ENCODE peak calls at places on chromosomes 4 and X, in six cellular contexts. W is psoas muscle, B is cardiac muscle cell, A is A549, Y is Peyer's patch, C is tibial nerve. V is an unnamed sample.

GRCh38 chr4:101649790-101650450 is 140.6 kb upstream of the BANK1 start:
- DNase-seq in W (no peak), B (peak; percentile 2), A (no peak), Y (no peak), C (no peak), V (no peak)

GRCh38 chrX:15447985-15448639 is 45.0 kb downstream of the PIR start:
- DNase-seq in W (no peak), B (peak; percentile 9), A (no peak), Y (no peak), C (no peak), V (no peak)

GRCh38 chr4:83219991-83220360 is 64.6 kb downstream of the COQ2 start:
- DNase-seq in W (no peak), B (no peak), A (no peak), Y (no peak), C (no peak), V (no peak)

GRCh38 chrX:71543316-71543715 is 10.4 kb downstream of the OGT start:
- DNase-seq in W (no peak), B (no peak), A (peak; percentile 29), Y (no peak), C (no peak), V (no peak)

GRCh38 chr4:185811509-185812364 is at the start of gene SORBS2:
- DNase-seq in W (no peak), B (peak; percentile 83), A (no peak), Y (peak; percentile 71), C (no peak), V (no peak)

GRCh38 chr4:5751073-5751917 is 40.3 kb downstream of the EVC start:
- DNase-seq in W (no peak), B (no peak), A (no peak), Y (no peak), C (no peak), V (no peak)

GRCh38 chr4:87543835-87544461 is 14.8 kb upstream of the SPARCL1 start:
- DNase-seq in W (no peak), B (peak; percentile 45), A (peak; percentile 48), Y (no peak), C (no peak), V (no peak)

GRCh38 chr4:186725422-186726149 is 1.9 kb upstream of the FAT1 start:
- DNase-seq in W (peak; percentile 65), B (peak; percentile 79), A (peak; percentile 86), Y (peak; percentile 92), C (peak; percentile 72), V (no peak)

GRCh38 chr4:16794816-16795445 is 103.5 kb downstream of the LDB2 start:
- DNase-seq in W (no peak), B (peak; percentile 69), A (peak; percentile 9), Y (no peak), C (peak; percentile 34), V (no peak)

GRCh38 chrX:130253916-130254315 is 14.8 kb downstream of the ZNF280C start:
- DNase-seq in W (no peak), B (no peak), A (no peak), Y (no peak), C (no peak), V (no peak)

GRCh38 chr4:53022162-53023100 is 160.3 kb downstream of the RASL11B start:
- DNase-seq in W (no peak), B (no peak), A (no peak), Y (no peak), C (no peak), V (no peak)

GRCh38 chr4:58050439-58050838 is 940.3 kb upstream of the IGFBP7 start:
- DNase-seq in W (no peak), B (peak; percentile 17), A (no peak), Y (no peak), C (no peak), V (no peak)
- H3K4me1 ChIP-seq in W (no peaks in the 10 kb centered on the region), B (peaks cover 9% of the 10 kb centered on the region), A (no peaks in the 10 kb centered on the region), Y (no peaks in the 10 kb centered on the region), C (no peaks in the 10 kb centered on the region), V (no peaks in the 10 kb centered on the region)

DNA sequence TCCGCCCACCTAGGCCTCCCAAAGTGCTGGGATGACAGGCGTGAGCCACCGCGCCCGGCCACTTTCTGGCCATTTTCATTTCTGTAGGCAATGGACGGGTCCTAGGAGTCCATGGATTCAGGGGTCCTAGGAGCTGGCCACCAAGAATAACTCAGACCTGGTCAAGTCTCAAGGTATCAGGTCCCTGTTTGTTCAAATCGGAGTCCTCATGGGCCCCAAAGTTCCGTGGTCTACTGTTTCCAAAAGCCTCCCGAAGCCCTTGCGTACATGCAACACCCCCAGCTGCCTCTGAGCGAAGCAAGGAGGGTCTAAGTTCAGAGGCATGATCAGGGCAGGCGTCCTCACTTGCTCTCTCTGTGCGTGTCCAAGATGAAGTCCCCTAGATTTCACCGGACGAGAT is 30.1 kb downstream of the P2RY8 start:
- DNase-seq in W (no peak), B (no peak), A (no peak), Y (no peak), C (no peak), V (no peak)
- H3K4me1 ChIP-seq in W (no peaks in the 10 kb centered on the region), B (no peaks in the 10 kb centered on the region), A (no peaks in the 10 kb centered on the region), Y (no peaks in the 10 kb centered on the region), C (no peaks in the 10 kb centered on the region), V (peaks cover 21% of the 10 kb centered on the region)

GRCh38 chrX:33134164-33134563 is 77.2 kb downstream of the DMD start:
- DNase-seq in W (no peak), B (no peak), A (no peak), Y (no peak), C (no peak), V (no peak)

GRCh38 chrX:33128048-33128805 is 83.1 kb downstream of the DMD start:
- DNase-seq in W (no peak), B (peak; percentile 19), A (no peak), Y (no peak), C (no peak), V (no peak)

GRCh38 chrX:33133320-33133719 is 78.0 kb downstream of the DMD start:
- DNase-seq in W (no peak), B (no peak), A (no peak), Y (no peak), C (no peak), V (no peak)

GRCh38 chrX:33132569-33132968 is 78.8 kb downstream of the DMD start:
- DNase-seq in W (no peak), B (peak; percentile 5), A (no peak), Y (no peak), C (no peak), V (no peak)
- H3K4me1 ChIP-seq in W (peaks cover 5% of the 10 kb centered on the region), B (peaks cover 20% of the 10 kb centered on the region), A (no peaks in the 10 kb centered on the region), Y (no peaks in the 10 kb centered on the region), C (no peaks in the 10 kb centered on the region), V (no peaks in the 10 kb centered on the region)

DNA sequence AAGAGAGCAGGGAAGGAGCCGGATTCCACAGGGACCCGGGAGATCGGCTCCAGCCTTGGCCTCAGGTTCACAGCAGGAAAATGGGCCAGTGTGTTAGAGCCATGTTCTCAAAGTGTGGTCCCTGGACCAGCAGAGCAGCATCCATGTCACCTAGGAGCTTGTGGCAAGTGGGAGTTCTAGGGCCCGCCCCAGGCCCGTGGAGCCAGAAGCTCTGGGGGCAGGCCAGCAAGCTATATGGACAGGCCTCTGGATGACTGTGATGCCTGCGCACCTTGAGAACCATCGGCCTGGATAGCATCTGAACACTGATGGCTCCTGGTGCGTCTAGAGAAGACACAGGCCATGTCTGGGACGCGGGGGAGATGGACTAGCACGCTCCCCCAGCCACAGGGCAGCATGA is 33.7 kb downstream of the SH3TC1 start:
- DNase-seq in W (no peak), B (no peak), A (no peak), Y (no peak), C (no peak), V (no peak)
- H3K4me1 ChIP-seq in W (peaks cover 13% of the 10 kb centered on the region), B (no peaks in the 10 kb centered on the region), A (peaks cover 19% of the 10 kb centered on the region), Y (no peaks in the 10 kb centered on the region), C (no peaks in the 10 kb centered on the region), V (peaks cover 15% of the 10 kb centered on the region)

GRCh38 chr4:43525646-43526045 is 633.1 kb downstream of the GRXCR1 start:
- DNase-seq in W (no peak), B (no peak), A (no peak), Y (no peak), C (no peak), V (no peak)
- H3K4me1 ChIP-seq in W (no peaks in the 10 kb centered on the region), B (no peaks in the 10 kb centered on the region), A (no peaks in the 10 kb centered on the region), Y (no peaks in the 10 kb centered on the region), C (no peaks in the 10 kb centered on the region), V (no peaks in the 10 kb centered on the region)

V was measured in naive thymus-derived CD4-positive, alpha-beta T cell.